ENCODE peak calls at places on chromosome 13, in four cellular contexts. One of them, this sample, is unnamed.

GRCh38 chr13:102220681-102221228 is 181.1 kb downstream of the FGF14 start:
- DNase-seq in stomach: no peak
- DNase-seq in cardiac muscle cell: peak; percentile 5
- DNase-seq in brain microvascular endothelial cell: no peak
- DNase-seq in this sample: no peak

GRCh38 chr13:76286178-76286577 is 600.0 kb downstream of the KCTD12 start:
- DNase-seq in stomach: no peak
- DNase-seq in cardiac muscle cell: no peak
- DNase-seq in brain microvascular endothelial cell: peak; percentile 62
- DNase-seq in this sample: no peak

GRCh38 chr13:42997381-42997780 is 5.3 kb upstream of the EPSTI1 start:
- DNase-seq in stomach: no peak
- DNase-seq in cardiac muscle cell: peak; percentile 61
- DNase-seq in brain microvascular endothelial cell: peak; percentile 45
- DNase-seq in this sample: no peak

GRCh38 chr13:62246581-62246980 is 830.9 kb upstream of the PCDH20 start:
- DNase-seq in stomach: no peak
- DNase-seq in cardiac muscle cell: no peak
- DNase-seq in brain microvascular endothelial cell: no peak
- DNase-seq in this sample: no peak

GRCh38 chr13:94710881-94711560 is 1.3 kb downstream of the SOX21 start:
- DNase-seq in stomach: no peak
- DNase-seq in cardiac muscle cell: no peak
- DNase-seq in brain microvascular endothelial cell: no peak
- DNase-seq in this sample: no peak

GRCh38 chr13:109881961-109882558 is 95.7 kb upstream of the IRS2 start:
- DNase-seq in stomach: no peak
- DNase-seq in cardiac muscle cell: no peak
- DNase-seq in brain microvascular endothelial cell: no peak
- DNase-seq in this sample: no peak

GRCh38 chr13:75220238-75220542 is 261.8 kb downstream of the TBC1D4 start:
- DNase-seq in stomach: no peak
- DNase-seq in cardiac muscle cell: no peak
- DNase-seq in brain microvascular endothelial cell: no peak
- DNase-seq in this sample: no peak

GRCh38 chr13:82636119-82636518 is 1246.2 kb downstream of the SLITRK1 start:
- DNase-seq in stomach: no peak
- DNase-seq in cardiac muscle cell: no peak
- DNase-seq in brain microvascular endothelial cell: no peak
- DNase-seq in this sample: no peak

GRCh38 chr13:25352806-25353205 is 19.0 kb upstream of the ATP8A2 start:
- DNase-seq in stomach: no peak
- DNase-seq in cardiac muscle cell: no peak
- DNase-seq in brain microvascular endothelial cell: no peak
- DNase-seq in this sample: no peak

GRCh38 chr13:53123536-53123935 is 94.9 kb downstream of the OLFM4 start:
- DNase-seq in stomach: no peak
- DNase-seq in cardiac muscle cell: no peak
- DNase-seq in brain microvascular endothelial cell: no peak
- DNase-seq in this sample: no peak

GRCh38 chr13:24224232-24224680 is 63.7 kb downstream of the SPATA13 start:
- DNase-seq in stomach: no peak
- DNase-seq in cardiac muscle cell: no peak
- DNase-seq in brain microvascular endothelial cell: no peak
- DNase-seq in this sample: no peak

GRCh38 chr13:24221007-24221406 is 60.5 kb downstream of the SPATA13 start:
- DNase-seq in stomach: no peak
- DNase-seq in cardiac muscle cell: no peak
- DNase-seq in brain microvascular endothelial cell: no peak
- DNase-seq in this sample: no peak

GRCh38 chr13:24223341-24224231 is 63.1 kb downstream of the SPATA13 start:
- DNase-seq in stomach: no peak
- DNase-seq in cardiac muscle cell: no peak
- DNase-seq in brain microvascular endothelial cell: no peak
- DNase-seq in this sample: no peak

GRCh38 chr13:24225062-24225461 is 64.5 kb downstream of the SPATA13 start:
- DNase-seq in stomach: no peak
- DNase-seq in cardiac muscle cell: peak; percentile 17
- DNase-seq in brain microvascular endothelial cell: no peak
- DNase-seq in this sample: no peak

GRCh38 chr13:24222756-24223155 is 62.2 kb downstream of the SPATA13 start:
- DNase-seq in stomach: no peak
- DNase-seq in cardiac muscle cell: no peak
- DNase-seq in brain microvascular endothelial cell: no peak
- DNase-seq in this sample: no peak
- H3K27ac ChIP-seq in stomach: no peak overlapping the region
- H3K27ac ChIP-seq in cardiac muscle cell: no peak overlapping the region
- H3K27ac ChIP-seq in brain microvascular endothelial cell: no peak overlapping the region
- H3K27ac ChIP-seq in this sample: no peak overlapping the region

GRCh38 chr13:48236528-48237353 is 3.7 kb downstream of the ITM2B start:
- DNase-seq in stomach: no peak
- DNase-seq in cardiac muscle cell: peak; percentile 9
- DNase-seq in brain microvascular endothelial cell: no peak
- DNase-seq in this sample: no peak
- H3K4me3 ChIP-seq in stomach: peak overlapping the region; percentile 86
- H3K4me3 ChIP-seq in cardiac muscle cell: no peak overlapping the region
- H3K4me3 ChIP-seq in brain microvascular endothelial cell: no peak overlapping the region
- H3K4me3 ChIP-seq in this sample: peak overlapping the region; percentile 91

DNA sequence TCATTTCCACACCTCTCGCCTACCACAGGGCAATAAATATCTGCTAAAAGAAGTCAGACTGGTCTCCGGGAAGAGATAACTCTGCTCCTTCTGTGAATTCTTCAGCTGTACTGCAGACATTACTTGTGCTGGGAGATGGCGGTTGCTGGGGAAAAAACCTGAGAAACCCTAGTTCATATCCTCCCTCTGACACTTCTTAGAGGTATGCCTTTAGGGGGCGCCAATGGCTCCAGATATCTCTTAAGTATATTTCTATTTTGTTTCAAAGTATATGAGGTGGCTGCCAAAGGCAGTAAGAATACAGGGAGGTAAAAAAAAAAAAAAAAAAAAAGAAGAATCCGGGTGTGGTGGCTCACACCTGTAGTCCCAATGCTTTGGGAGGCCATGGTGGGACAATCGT is 175.2 kb downstream of the PAN3 start:
- DNase-seq in stomach: no peak
- DNase-seq in cardiac muscle cell: no peak
- DNase-seq in brain microvascular endothelial cell: peak; percentile 47
- DNase-seq in this sample: no peak
- TF ChIP-seq CTCF in stomach: no peak
- TF ChIP-seq CTCF in cardiac muscle cell: peak; percentile 50
- TF ChIP-seq CTCF in brain microvascular endothelial cell: peak; percentile 63
- TF ChIP-seq CTCF in this sample: no peak

GRCh38 chr13:49635599-49636433 is 7.5 kb downstream of the ARL11 start:
- DNase-seq in stomach: peak; percentile 53
- DNase-seq in cardiac muscle cell: peak; percentile 36
- DNase-seq in brain microvascular endothelial cell: peak; percentile 14
- DNase-seq in this sample: no peak
- H3K27ac ChIP-seq in stomach: no peak overlapping the region
- H3K27ac ChIP-seq in cardiac muscle cell: no peak overlapping the region
- H3K27ac ChIP-seq in brain microvascular endothelial cell: no peak overlapping the region
- H3K27ac ChIP-seq in this sample: no peak overlapping the region

GRCh38 chr13:74110053-74110452 is 24.2 kb downstream of the KLF12 start:
- DNase-seq in stomach: no peak
- DNase-seq in cardiac muscle cell: no peak
- DNase-seq in brain microvascular endothelial cell: no peak
- DNase-seq in this sample: no peak

GRCh38 chr13:74114202-74114601 is 20.0 kb downstream of the KLF12 start:
- DNase-seq in stomach: no peak
- DNase-seq in cardiac muscle cell: no peak
- DNase-seq in brain microvascular endothelial cell: no peak
- DNase-seq in this sample: no peak

GRCh38 chr13:74111901-74112824 is 22.0 kb downstream of the KLF12 start:
- DNase-seq in stomach: no peak
- DNase-seq in cardiac muscle cell: no peak
- DNase-seq in brain microvascular endothelial cell: no peak
- DNase-seq in this sample: no peak

GRCh38 chr13:74114641-74115040 is 19.6 kb downstream of the KLF12 start:
- DNase-seq in stomach: no peak
- DNase-seq in cardiac muscle cell: no peak
- DNase-seq in brain microvascular endothelial cell: no peak
- DNase-seq in this sample: no peak

GRCh38 chr13:74111399-74111798 is 22.8 kb downstream of the KLF12 start:
- DNase-seq in stomach: no peak
- DNase-seq in cardiac muscle cell: no peak
- DNase-seq in brain microvascular endothelial cell: no peak
- DNase-seq in this sample: no peak
- H3K4me3 ChIP-seq in stomach: no peak overlapping the region
- H3K4me3 ChIP-seq in cardiac muscle cell: no peak overlapping the region
- H3K4me3 ChIP-seq in brain microvascular endothelial cell: no peak overlapping the region
- H3K4me3 ChIP-seq in this sample: no peak overlapping the region

GRCh38 chr13:29969286-29969685 is 118.9 kb upstream of the UBL3 start:
- DNase-seq in stomach: no peak
- DNase-seq in cardiac muscle cell: no peak
- DNase-seq in brain microvascular endothelial cell: no peak
- DNase-seq in this sample: no peak

GRCh38 chr13:29961036-29961685 is 110.7 kb upstream of the UBL3 start:
- DNase-seq in stomach: no peak
- DNase-seq in cardiac muscle cell: no peak
- DNase-seq in brain microvascular endothelial cell: no peak
- DNase-seq in this sample: no peak

GRCh38 chr13:29963086-29963485 is 112.7 kb upstream of the UBL3 start:
- DNase-seq in stomach: no peak
- DNase-seq in cardiac muscle cell: no peak
- DNase-seq in brain microvascular endothelial cell: no peak
- DNase-seq in this sample: no peak

GRCh38 chr13:29959621-29960020 is 109.2 kb upstream of the UBL3 start:
- DNase-seq in stomach: no peak
- DNase-seq in cardiac muscle cell: no peak
- DNase-seq in brain microvascular endothelial cell: no peak
- DNase-seq in this sample: no peak

DNA sequence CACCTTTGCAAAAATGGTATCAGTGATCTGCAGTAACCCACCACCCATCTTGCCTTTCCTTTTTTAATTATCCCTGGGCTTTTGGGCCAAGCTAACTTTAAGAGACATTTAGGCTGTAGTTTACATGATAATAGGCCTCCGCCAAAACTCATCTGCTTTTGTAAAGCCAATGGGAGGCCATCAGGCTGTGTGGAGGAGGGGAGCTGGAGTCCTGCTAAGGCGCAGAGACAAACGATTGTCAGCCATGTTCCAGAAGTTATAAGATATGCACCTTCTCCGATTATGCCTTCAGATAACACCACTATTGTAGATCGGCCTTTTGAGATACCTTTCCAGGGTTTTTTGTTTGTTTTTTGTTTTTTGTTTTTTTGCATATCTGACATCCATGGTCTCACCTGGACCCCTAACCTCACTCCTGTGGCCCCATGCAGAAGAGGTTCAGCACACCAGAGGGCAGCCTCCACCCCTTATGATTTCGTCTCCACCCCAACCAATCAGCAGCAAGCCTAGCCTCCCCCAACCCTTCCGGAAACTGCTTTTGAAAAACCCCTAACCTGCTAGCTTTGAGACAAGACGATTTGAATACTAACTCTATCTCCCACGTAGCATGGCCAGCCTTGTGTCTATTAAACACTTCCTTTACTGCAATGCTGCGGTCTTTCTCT is 113.9 kb upstream of the UBL3 start:
- DNase-seq in stomach: no peak
- DNase-seq in cardiac muscle cell: no peak
- DNase-seq in brain microvascular endothelial cell: no peak
- DNase-seq in this sample: no peak
- TF ChIP-seq CTCF in stomach: no peak
- TF ChIP-seq CTCF in cardiac muscle cell: no peak
- TF ChIP-seq CTCF in brain microvascular endothelial cell: no peak
- TF ChIP-seq CTCF in this sample: no peak